ENCODE peak calls at places on chromosomes 4 and X, in seven cellular contexts. S is AG10803, T is NCI-H526, K is mammary epithelial cell, I is kidney glomerular epithelial cell, N is GF-D8, M is NCI-H82. A is an unnamed sample.

GRCh38 chr4:1775731-1776500 is 17.2 kb upstream of the FGFR3 start:
- DNase-seq in S (no peak), N (no peak), M (no peak), I (no peak), T (no peak), K (peak; percentile 29), A (no peak)

GRCh38 chr4:32318926-32319325 is 1598.8 kb downstream of the PCDH7 start:
- DNase-seq in N (no peak), I (no peak), T (no peak), M (no peak), S (no peak), K (no peak), A (no peak)

GRCh38 chr4:130074096-130074495 is 978.1 kb downstream of the C4orf33 start:
- DNase-seq in N (no peak), M (no peak), I (no peak), S (no peak), T (no peak), K (no peak), A (no peak)

GRCh38 chrX:11137543-11138139 is 26.5 kb downstream of the HCCS start:
- DNase-seq in K (no peak), I (no peak), T (no peak), M (peak; percentile 41), N (no peak), S (peak; percentile 63), A (peak; percentile 27)

GRCh38 chr4:151951727-151952078 is 190.9 kb upstream of the GATB start:
- DNase-seq in K (no peak), N (no peak), I (no peak), T (no peak), M (no peak), S (no peak), A (no peak)

GRCh38 chr4:9409793-9410192 is 34.4 kb upstream of the DEFB131A start:
- DNase-seq in M (no peak), K (no peak), S (no peak), T (no peak), N (no peak), I (no peak), A (no peak)

GRCh38 chrX:141443922-141444321 is 140.6 kb downstream of the SPANXA1 start:
- DNase-seq in I (no peak), N (no peak), S (no peak), T (no peak), M (no peak), K (no peak), A (no peak)

GRCh38 chrX:133555796-133556458 is 140.6 kb upstream of the GPC4 start:
- DNase-seq in N (no peak), S (no peak), T (no peak), M (no peak), I (no peak), K (no peak), A (no peak)

GRCh38 chrX:102672876-102673275 is 21.6 kb downstream of the GPRASP1 start:
- DNase-seq in T (no peak), I (no peak), N (no peak), M (no peak), K (no peak), S (no peak), A (no peak)

GRCh38 chr4:10082459-10083272 is 33.9 kb downstream of the WDR1 start:
- DNase-seq in K (no peak), M (no peak), T (no peak), S (no peak), N (no peak), I (no peak), A (no peak)

GRCh38 chrX:56563231-56564116 is at the start of gene UBQLN2:
- DNase-seq in T (peak; percentile 38), I (peak; percentile 36), K (peak; percentile 69), M (peak; percentile 83), S (peak; percentile 77), N (peak; percentile 24), A (peak; percentile 59)

GRCh38 chr4:113869743-113870375 is 108.3 kb upstream of the CAMK2D start:
- DNase-seq in I (peak; percentile 93), N (no peak), K (peak; percentile 90), S (no peak), M (no peak), T (no peak), A (no peak)

GRCh38 chr4:107630185-107630705 is 89.8 kb downstream of the PAPSS1 start:
- DNase-seq in S (no peak), K (no peak), M (no peak), T (no peak), I (no peak), N (no peak), A (no peak)

GRCh38 chr4:42352049-42352448 is 45.2 kb upstream of the SHISA3 start:
- DNase-seq in T (no peak), I (no peak), M (no peak), N (no peak), K (no peak), S (no peak), A (no peak)

GRCh38 chr4:700587-701264 is 4.9 kb upstream of the PCGF3 start:
- DNase-seq in S (no peak), I (no peak), K (no peak), N (no peak), T (no peak), M (peak; percentile 13), A (no peak)

GRCh38 chr4:22167201-22167600 is 218.6 kb upstream of the KCNIP4 start:
- DNase-seq in K (no peak), S (no peak), T (no peak), I (no peak), M (no peak), N (no peak), A (no peak)

GRCh38 chrX:125205918-125206665 is 113.6 kb upstream of the TEX13C start:
- DNase-seq in S (no peak), T (no peak), M (no peak), I (peak; percentile 2), K (no peak), N (no peak), A (peak; percentile 8)

GRCh38 chr4:73187325-73187724 is 71.3 kb downstream of the ANKRD17 start:
- DNase-seq in N (no peak), S (no peak), T (no peak), M (peak; percentile 3), I (no peak), K (no peak), A (no peak)

GRCh38 chr4:73019462-73020047 is 50.0 kb downstream of the COX18 start:
- DNase-seq in T (peak; percentile 4), K (peak; percentile 19), S (peak; percentile 51), N (no peak), M (peak; percentile 64), I (peak; percentile 54), A (peak; percentile 39)

GRCh38 chr4:15729910-15730533 is 27.2 kb downstream of the BST1 start:
- DNase-seq in S (peak; percentile 41), T (peak; percentile 3), K (peak; percentile 33), I (peak; percentile 67), M (peak; percentile 69), N (no peak), A (peak; percentile 49)

GRCh38 chrX:41875142-41875541 is 48.2 kb downstream of the CASK start:
- DNase-seq in N (no peak), T (no peak), S (peak; percentile 11), K (no peak), I (peak; percentile 4), M (no peak), A (no peak)

GRCh38 chrX:45711231-45711630 is 510.6 kb upstream of the DIPK2B start:
- DNase-seq in S (peak; percentile 85), K (peak; percentile 45), T (no peak), I (no peak), N (no peak), M (no peak), A (no peak)

GRCh38 chrX:41561045-41561444 is 113.9 kb downstream of the NYX start:
- DNase-seq in S (peak; percentile 68), K (peak; percentile 77), T (no peak), M (no peak), I (peak; percentile 53), N (peak; percentile 4), A (peak; percentile 12)

GRCh38 chr4:118867311-118868067 is 21.2 kb upstream of the SYNPO2 start:
- DNase-seq in M (no peak), S (peak; percentile 64), K (no peak), T (no peak), I (no peak), N (no peak), A (no peak)

GRCh38 chrX:96211953-96212352 is 472.7 kb upstream of the DIAPH2 start:
- DNase-seq in S (no peak), K (no peak), T (no peak), I (no peak), N (no peak), M (peak; percentile 1), A (no peak)

GRCh38 chr4:168129802-168130201 is 37.5 kb downstream of the ANXA10 start:
- DNase-seq in I (no peak), S (no peak), T (no peak), K (no peak), N (no peak), M (no peak), A (no peak)